ENCODE peak calls at places on chromosomes 3 and 15, in six cellular contexts. R is prostate gland, Y is psoas muscle, V is DND-41, T is lower leg skin, L is mucosa of descending colon. W is an unnamed sample.

GRCh38 chr15:23670970-23671369 is 16.1 kb downstream of the NDN start:
- DNase-seq in T (no peak), L (no peak), R (no peak), Y (no peak), V (no peak), W (no peak)

GRCh38 chr15:26294062-26294689 is 431.0 kb upstream of the ATP10A start:
- DNase-seq in V (no peak), T (no peak), R (no peak), Y (no peak), L (no peak), W (peak; percentile 40)

GRCh38 chr3:69204315-69204957 is 82.0 kb upstream of the LMOD3 start:
- DNase-seq in T (no peak), Y (no peak), V (no peak), L (no peak), R (no peak), W (no peak)

GRCh38 chr3:61877359-61877770 is 316.0 kb downstream of the PTPRG start:
- DNase-seq in L (no peak), Y (no peak), T (no peak), R (no peak), V (peak; percentile 21), W (no peak)

GRCh38 chr3:187750041-187750512 is 4.8 kb upstream of the BCL6 start:
- DNase-seq in V (no peak), L (peak; percentile 73), Y (peak; percentile 73), R (peak; percentile 90), T (no peak), W (no peak)

GRCh38 chr3:194170793-194171192 is 34.8 kb downstream of the HES1 start:
- DNase-seq in V (no peak), T (no peak), R (no peak), L (no peak), Y (no peak), W (no peak)

GRCh38 chr3:186108106-186108940 is 566 bp downstream of the ETV5 start:
- DNase-seq in Y (peak; percentile 72), R (no peak), V (peak; percentile 75), L (peak; percentile 50), T (peak; percentile 88), W (peak; percentile 73)

GRCh38 chr15:74957301-74958035 is 896 bp upstream of the RPP25 start:
- DNase-seq in L (no peak), Y (peak; percentile 63), V (no peak), T (peak; percentile 93), R (no peak), W (peak; percentile 86)

GRCh38 chr3:63863150-63864007 is at the start of the genes ATXN7 and THOC7:
- DNase-seq in R (peak; percentile 46), T (peak; percentile 92), Y (peak; percentile 87), V (peak; percentile 74), L (peak; percentile 85), W (peak; percentile 72)

GRCh38 chr3:122255757-122256439 is 69.2 kb upstream of the CSTA start:
- DNase-seq in T (no peak), Y (no peak), V (no peak), L (no peak), R (no peak), W (no peak)

GRCh38 chr15:51801391-51801835 is 28.0 kb upstream of the TMOD3 start:
- DNase-seq in R (no peak), V (no peak), L (no peak), T (no peak), Y (peak; percentile 52), W (peak; percentile 74)

GRCh38 chr3:186461141-186461540 is 83.0 kb downstream of the CRYGS start:
- DNase-seq in Y (no peak), L (no peak), V (no peak), R (no peak), T (no peak), W (no peak)

GRCh38 chr15:63969652-63970421 is 76.4 kb downstream of the DAPK2 start:
- DNase-seq in T (peak; percentile 68), L (peak; percentile 65), R (no peak), V (no peak), Y (no peak), W (no peak)

GRCh38 chr3:129412542-129413198 is 15.8 kb downstream of the EFCAB12 start:
- DNase-seq in L (no peak), V (no peak), R (no peak), T (peak; percentile 37), Y (no peak), W (no peak)

GRCh38 chr3:9251055-9251786 is 1.8 kb upstream of the SRGAP3 start:
- DNase-seq in R (no peak), Y (peak; percentile 91), T (no peak), V (no peak), L (no peak), W (peak; percentile 54)

GRCh38 chr3:123708531-123708930 is 123.7 kb upstream of the HACD2 start:
- DNase-seq in T (no peak), R (no peak), V (no peak), L (no peak), Y (no peak), W (no peak)

GRCh38 chr3:36305929-36306520 is 74.3 kb upstream of the STAC start:
- DNase-seq in V (no peak), L (no peak), R (no peak), T (no peak), Y (no peak), W (no peak)

GRCh38 chr15:70584838-70585706 is 178.3 kb downstream of the UACA start:
- DNase-seq in T (peak; percentile 74), V (no peak), L (no peak), R (peak; percentile 16), Y (no peak), W (no peak)

GRCh38 chr3:179027326-179027900 is 44.2 kb downstream of the ZMAT3 start:
- DNase-seq in L (no peak), V (peak; percentile 67), T (no peak), R (no peak), Y (no peak), W (no peak)

GRCh38 chr3:122395582-122395981 is 11.6 kb downstream of the FAM162A start:
- DNase-seq in T (no peak), V (no peak), R (no peak), L (no peak), Y (no peak), W (no peak)

GRCh38 chr3:139394116-139394515 is 4.7 kb upstream of the COPB2 start:
- DNase-seq in L (no peak), T (no peak), V (no peak), R (no peak), Y (no peak), W (no peak)

GRCh38 chr3:31981206-31982181 is at the start of the genes OSBPL10 and ZNF860:
- DNase-seq in R (peak; percentile 88), V (no peak), T (peak; percentile 96), L (peak; percentile 92), Y (peak; percentile 93), W (peak; percentile 95)

GRCh38 chr3:182027366-182027765 is 315.6 kb downstream of the SOX2 start:
- DNase-seq in Y (no peak), R (no peak), V (no peak), T (no peak), L (no peak), W (no peak)

GRCh38 chr15:73691398-73691797 is 7.2 kb downstream of the CD276 start:
- DNase-seq in V (no peak), R (no peak), L (no peak), T (no peak), Y (peak; percentile 79), W (peak; percentile 83)

GRCh38 chr3:71542548-71543370 is 40.8 kb downstream of the FOXP1 start:
- DNase-seq in L (peak; percentile 86), V (peak; percentile 65), T (peak; percentile 94), Y (peak; percentile 90), R (peak; percentile 84), W (peak; percentile 91)

GRCh38 chr15:99635145-99635544 is 69.4 kb downstream of the MEF2A start:
- DNase-seq in R (no peak), L (no peak), V (no peak), Y (no peak), T (no peak), W (no peak)
- H3K4me3 ChIP-seq in R (no peak overlapping the region), L (no peak overlapping the region), V (no peak overlapping the region), Y (no peak overlapping the region), T (no peak overlapping the region), W (no peak overlapping the region)

GRCh38 chr15:62887113-62887570 is 155.4 kb upstream of the TPM1 start:
- DNase-seq in Y (no peak), V (no peak), L (no peak), R (no peak), T (no peak), W (no peak)
- H3K4me3 ChIP-seq in Y (no peak overlapping the region), V (no peak overlapping the region), L (no peak overlapping the region), R (no peak overlapping the region), T (no peak overlapping the region), W (no peak overlapping the region)

GRCh38 chr15:42048080-42048820 is 27.4 kb upstream of the PLA2G4E start:
- DNase-seq in Y (no peak), L (no peak), T (peak; percentile 76), V (no peak), R (no peak), W (no peak)

GRCh38 chr15:42046597-42046996 is 25.8 kb upstream of the PLA2G4E start:
- DNase-seq in Y (no peak), L (no peak), T (no peak), V (no peak), R (peak; percentile 79), W (no peak)

GRCh38 chr15:42050484-42051255 is 29.8 kb upstream of the PLA2G4E start:
- DNase-seq in Y (no peak), L (no peak), V (no peak), T (peak; percentile 78), R (no peak), W (no peak)

GRCh38 chr15:42045211-42045615 is 24.4 kb upstream of the PLA2G4E start:
- DNase-seq in V (no peak), Y (no peak), R (no peak), L (no peak), T (peak; percentile 86), W (no peak)

DNA sequence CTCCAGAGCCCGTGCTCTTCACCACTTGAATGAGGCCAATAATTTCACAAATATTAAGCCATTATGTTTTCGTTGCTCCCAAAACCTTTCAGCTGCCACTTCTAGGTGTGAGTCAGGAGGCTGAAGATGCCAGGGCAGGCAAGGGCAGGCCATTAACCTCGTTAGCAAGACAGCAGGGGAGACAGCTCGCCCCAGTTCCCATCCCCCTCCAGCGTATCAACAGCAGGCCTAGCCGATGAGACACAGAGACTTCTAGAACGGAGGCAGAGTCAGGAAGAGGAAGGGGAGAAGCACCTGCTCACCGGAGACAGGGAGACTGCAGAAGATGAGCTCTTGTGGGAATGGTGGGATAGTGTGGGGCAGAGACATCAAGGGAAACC is 28.0 kb upstream of the PLA2G4E start:
- DNase-seq in T (peak; percentile 85), R (no peak), V (no peak), Y (no peak), L (no peak), W (no peak)
- H3K4me3 ChIP-seq in T (no peak overlapping the region), R (no peak overlapping the region), V (no peak overlapping the region), Y (no peak overlapping the region), L (no peak overlapping the region), W (no peak overlapping the region)

GRCh38 chr3:52451237-52452083 is 2.4 kb downstream of the TNNC1 start:
- DNase-seq in T (peak; percentile 85), V (no peak), Y (no peak), L (no peak), R (no peak), W (peak; percentile 50)

GRCh38 chr3:52452126-52452525 is 1.7 kb downstream of the TNNC1 start:
- DNase-seq in L (no peak), Y (no peak), R (no peak), V (no peak), T (peak; percentile 82), W (peak; percentile 50)

GRCh38 chr3:52453496-52454234 is at the start of gene TNNC1:
- DNase-seq in R (no peak), T (no peak), Y (peak; percentile 86), L (no peak), V (no peak), W (peak; percentile 79)

GRCh38 chr3:52454235-52454937 is 545 bp upstream of the TNNC1 start:
- DNase-seq in V (no peak), Y (peak; percentile 73), L (no peak), R (no peak), T (peak; percentile 88), W (peak; percentile 79)

GRCh38 chr3:52452570-52453221 is 1.1 kb downstream of the TNNC1 start:
- DNase-seq in Y (peak; percentile 90), T (no peak), R (no peak), V (no peak), L (no peak), W (peak; percentile 83)
- H3K4me3 ChIP-seq in Y (peak overlapping the region; percentile 73), T (no peak overlapping the region), R (no peak overlapping the region), V (no peak overlapping the region), L (no peak overlapping the region), W (peak overlapping the region; percentile 36)